ENCODE peak calls at places on chromosomes 11 and 22, in seven cellular contexts. E is cardiac septum, Y is IMR-90, P is AG20443, V is GM12891, C is Right ventricle myocardium inferior, M is GDM1. L is an unnamed sample.

GRCh38 chr11:134252539-134253188 is 488 bp downstream of the THYN1 start:
- DNase-seq in E (peak; percentile 74), Y (peak; percentile 57), P (peak; percentile 54), V (no peak), C (no peak), M (no peak), L (no peak)

GRCh38 chr11:35983965-35984364 is 40.1 kb downstream of the LDLRAD3 start:
- DNase-seq in E (no peak), Y (no peak), P (no peak), V (no peak), C (no peak), M (no peak), L (no peak)

GRCh38 chr11:128643661-128644060 is 50.2 kb upstream of the FLI1 start:
- DNase-seq in E (no peak), Y (no peak), P (no peak), V (no peak), C (no peak), M (no peak), L (no peak)

GRCh38 chr22:35883028-35883620 is 145.5 kb downstream of the RBFOX2 start:
- DNase-seq in E (no peak), Y (peak; percentile 55), P (peak; percentile 35), V (no peak), C (no peak), M (no peak), L (peak; percentile 62)

GRCh38 chr11:85316967-85317366 is 310.2 kb downstream of the DLG2 start:
- DNase-seq in E (no peak), Y (no peak), P (no peak), V (peak; percentile 3), C (no peak), M (peak; percentile 26), L (no peak)

GRCh38 chr11:104898685-104899013 is 389 bp upstream of the CASP12 start:
- DNase-seq in E (no peak), Y (no peak), P (no peak), V (no peak), C (no peak), M (no peak), L (no peak)

GRCh38 chr11:122102426-122102825 is 13.6 kb downstream of the BLID start:
- DNase-seq in E (no peak), Y (peak; percentile 54), P (no peak), V (no peak), C (no peak), M (no peak), L (peak; percentile 67)

GRCh38 chr22:23380230-23380573 is 199.9 kb downstream of the IGLL1 start:
- DNase-seq in E (peak; percentile 67), Y (no peak), P (no peak), V (no peak), C (no peak), M (no peak), L (no peak)

GRCh38 chr11:20162824-20163777 is 2.8 kb upstream of the DBX1 start:
- DNase-seq in E (no peak), Y (peak; percentile 18), P (peak; percentile 63), V (no peak), C (no peak), M (no peak), L (peak; percentile 37)

GRCh38 chr11:72821920-72822799 is 7.9 kb downstream of the ATG16L2 start:
- DNase-seq in E (peak; percentile 95), Y (peak; percentile 84), P (peak; percentile 99), V (no peak), C (peak; percentile 93), M (no peak), L (peak; percentile 88)

GRCh38 chr11:130418756-130419155 is 9.7 kb downstream of the ADAMTS8 start:
- DNase-seq in E (no peak), Y (peak; percentile 82), P (peak; percentile 72), V (no peak), C (no peak), M (no peak), L (no peak)

GRCh38 chr11:84922836-84923235 is 704.3 kb downstream of the DLG2 start:
- DNase-seq in E (no peak), Y (no peak), P (peak; percentile 6), V (no peak), C (no peak), M (no peak), L (no peak)

GRCh38 chr11:122676638-122677037 is 21.1 kb downstream of the UBASH3B start:
- DNase-seq in E (peak; percentile 10), Y (no peak), P (no peak), V (no peak), C (no peak), M (no peak), L (no peak)

GRCh38 chr22:39530692-39531331 is 1.7 kb downstream of the RPS19BP1 start:
- DNase-seq in E (no peak), Y (peak; percentile 41), P (peak; percentile 38), V (no peak), C (peak; percentile 28), M (no peak), L (peak; percentile 45)

GRCh38 chr11:67051945-67052488 is 4.6 kb upstream of the RHOD start:
- DNase-seq in E (no peak), Y (no peak), P (no peak), V (no peak), C (no peak), M (no peak), L (no peak)

GRCh38 chr11:69390561-69390960 is 90.9 kb upstream of the LINC01488 start:
- DNase-seq in E (peak; percentile 60), Y (no peak), P (no peak), V (no peak), C (no peak), M (no peak), L (no peak)

GRCh38 chr11:67372232-67372992 is 986 bp downstream of the CLCF1 start:
- DNase-seq in E (no peak), Y (no peak), P (peak; percentile 49), V (no peak), C (no peak), M (no peak), L (peak; percentile 24)

GRCh38 chr22:47369431-47370015 is 607.1 kb downstream of the TBC1D22A start:
- DNase-seq in E (peak; percentile 19), Y (no peak), P (no peak), V (no peak), C (no peak), M (no peak), L (no peak)

GRCh38 chr11:116525961-116526495 is 246.8 kb downstream of the BUD13 start:
- DNase-seq in E (peak; percentile 44), Y (no peak), P (no peak), V (no peak), C (no peak), M (no peak), L (no peak)

GRCh38 chr11:776459-777287 is 614 bp downstream of the GATD1 start:
- DNase-seq in E (no peak), Y (no peak), P (no peak), V (peak; percentile 77), C (no peak), M (peak; percentile 42), L (no peak)

GRCh38 chr22:45919504-45920286 is 57.3 kb downstream of the WNT7B start:
- DNase-seq in E (no peak), Y (no peak), P (no peak), V (no peak), C (no peak), M (no peak), L (no peak)

GRCh38 chr11:102933627-102934026 is 21.9 kb downstream of the MMP13 start:
- DNase-seq in E (no peak), Y (no peak), P (no peak), V (no peak), C (no peak), M (no peak), L (no peak)

GRCh38 chr11:73734996-73735395 is 25.9 kb downstream of the RAB6A start:
- DNase-seq in E (no peak), Y (peak; percentile 34), P (peak; percentile 53), V (no peak), C (no peak), M (no peak), L (peak; percentile 26)

GRCh38 chr11:31366795-31367194 is 2.7 kb downstream of the DCDC1 start:
- DNase-seq in E (no peak), Y (no peak), P (no peak), V (no peak), C (no peak), M (no peak), L (no peak)

GRCh38 chr11:128669491-128669890 is 24.4 kb upstream of the FLI1 start:
- DNase-seq in E (no peak), Y (peak; percentile 52), P (peak; percentile 81), V (no peak), C (no peak), M (no peak), L (peak; percentile 75)

GRCh38 chr11:15223318-15223717 is 108.6 kb downstream of the INSC start:
- DNase-seq in E (no peak), Y (peak; percentile 4), P (no peak), V (no peak), C (no peak), M (no peak), L (peak; percentile 33)

GRCh38 chr22:38710866-38711265 is 5.1 kb downstream of the GTPBP1 start:
- DNase-seq in E (no peak), Y (no peak), P (no peak), V (no peak), C (no peak), M (no peak), L (no peak)

GRCh38 chr11:83072689-83073242 is 1.1 kb upstream of the RAB30 start:
- DNase-seq in E (no peak), Y (no peak), P (no peak), V (no peak), C (no peak), M (no peak), L (no peak)

GRCh38 chr22:19473578-19473977 is 5.4 kb downstream of the UFD1 start:
- DNase-seq in E (no peak), Y (no peak), P (no peak), V (no peak), C (no peak), M (no peak), L (no peak)

GRCh38 chr22:39568278-39568981 is 2.1 kb upstream of the CACNA1I start:
- DNase-seq in E (no peak), Y (no peak), P (no peak), V (no peak), C (no peak), M (no peak), L (no peak)

GRCh38 chr11:77081976-77082836 is 15.4 kb downstream of the CAPN5 start:
- DNase-seq in E (peak; percentile 63), Y (no peak), P (no peak), V (no peak), C (no peak), M (no peak), L (no peak)

GRCh38 chr11:113885897-113886296 is 10.5 kb upstream of the USP28 start:
- DNase-seq in E (no peak), Y (no peak), P (no peak), V (no peak), C (no peak), M (no peak), L (no peak)

GRCh38 chr11:96263361-96263763 is 79.6 kb downstream of the MAML2 start:
- DNase-seq in E (no peak), Y (peak; percentile 89), P (peak; percentile 66), V (no peak), C (no peak), M (no peak), L (peak; percentile 79)

GRCh38 chr22:26134654-26135330 is 34.5 kb upstream of the SEZ6L start:
- DNase-seq in E (no peak), Y (no peak), P (no peak), V (no peak), C (no peak), M (no peak), L (peak; percentile 4)

GRCh38 chr11:88188251-88189030 is 13.2 kb upstream of the RAB38 start:
- DNase-seq in E (no peak), Y (no peak), P (no peak), V (no peak), C (no peak), M (no peak), L (peak; percentile 12)

GRCh38 chr11:113375402-113375801 is 12.2 kb upstream of the ANKK1 start:
- DNase-seq in E (no peak), Y (no peak), P (no peak), V (no peak), C (no peak), M (no peak), L (no peak)

GRCh38 chr11:64935634-64936081 is at the start of gene GPHA2:
- DNase-seq in E (no peak), Y (no peak), P (peak; percentile 62), V (no peak), C (no peak), M (no peak), L (no peak)

GRCh38 chr22:36245805-36246356 is 6.6 kb upstream of the APOL2 start:
- DNase-seq in E (no peak), Y (no peak), P (no peak), V (no peak), C (no peak), M (no peak), L (no peak)

L was measured in EL.